ENCODE peak calls at places on chromosomes 3 and 15, in five cellular contexts. I is right lobe of liver, W is esophagus squamous epithelium, M is A549, J is tibial nerve. S is an unnamed sample. For H3K9me3 and H3K4me1, the result is how much of the 10 kb centered on the place peaks cover.

GRCh38 chr3:44883999-44884431 is 9.6 kb downstream of the TGM4 start:
- DNase-seq in I (no peak), M (peak), J (no peak), W (no peak), S (no peak)

GRCh38 chr3:15726881-15727280 is 70.9 kb downstream of the ANKRD28 start:
- DNase-seq in I (no peak), J (no peak), W (no peak), M (no peak), S (no peak)

GRCh38 chr15:68774521-68775293 is 46.0 kb downstream of the ANP32A start:
- DNase-seq in J (no peak), I (no peak), W (no peak), M (no peak), S (no peak)

GRCh38 chr3:57956119-57956832 is 51.9 kb upstream of the FLNB start:
- DNase-seq in W (no peak), M (no peak), J (no peak), I (no peak), S (no peak)

GRCh38 chr3:109532257-109533216 is 195.2 kb upstream of the DPPA4 start:
- DNase-seq in I (no peak), M (no peak), W (no peak), J (no peak), S (no peak)

GRCh38 chr3:118808743-118809142 is 225.9 kb downstream of the IGSF11 start:
- DNase-seq in M (no peak), J (no peak), W (no peak), I (no peak), S (no peak)

GRCh38 chr3:10401990-10402761 is 81.3 kb upstream of the SEC13 start:
- DNase-seq in M (no peak), W (no peak), I (no peak), J (no peak), S (no peak)

GRCh38 chr3:124800511-124801374 is 70.5 kb downstream of the UMPS start:
- DNase-seq in M (no peak), I (peak), J (no peak), W (no peak), S (no peak)

GRCh38 chr3:185335799-185336198 is 27.1 kb upstream of the MAP3K13 start:
- DNase-seq in M (peak), W (no peak), J (no peak), I (no peak), S (no peak)

GRCh38 chr3:1228289-1228688 is 135.5 kb downstream of the CNTN6 start:
- DNase-seq in W (no peak), J (no peak), I (no peak), M (no peak), S (no peak)
- H3K9me3 ChIP-seq in W (under half), J (under half), I (under half), M (under half), S (under half)

GRCh38 chr3:194269610-194270145 is 81.5 kb downstream of the CPN2 start:
- DNase-seq in M (no peak), W (no peak), J (peak), I (peak), S (peak)
- TF ChIP-seq CTCF in M (no peak), W (peak), J (peak), I (peak), S (peak)

GRCh38 chr15:63052961-63053698 is 10.6 kb downstream of the TPM1 start:
- DNase-seq in W (no peak), J (peak), I (no peak), M (no peak), S (peak)

GRCh38 chr15:63056843-63057242 is 14.3 kb downstream of the TPM1 start:
- DNase-seq in J (no peak), I (no peak), M (no peak), W (no peak), S (no peak)

GRCh38 chr15:63054281-63054683 is 11.7 kb downstream of the TPM1 start:
- DNase-seq in J (no peak), I (no peak), W (no peak), M (no peak), S (no peak)

GRCh38 chr15:63052128-63052826 is 9.7 kb downstream of the TPM1 start:
- DNase-seq in W (no peak), J (no peak), I (no peak), M (no peak), S (no peak)

GRCh38 chr15:63054985-63055384 is 12.4 kb downstream of the TPM1 start:
- DNase-seq in J (no peak), W (no peak), M (no peak), I (no peak), S (no peak)
- H3K4me1 ChIP-seq in J (half or more), W (under half), M (half or more), I (under half), S (under half)

GRCh38 chr15:24760066-24760465 is 84.5 kb downstream of the NPAP1 start:
- DNase-seq in J (no peak), M (no peak), I (no peak), W (no peak), S (no peak)

GRCh38 chr15:24761704-24762302 is 86.2 kb downstream of the NPAP1 start:
- DNase-seq in I (no peak), J (no peak), M (no peak), W (no peak), S (no peak)

GRCh38 chr15:24764375-24765171 is 89.0 kb downstream of the NPAP1 start:
- DNase-seq in I (no peak), M (no peak), W (no peak), J (no peak), S (no peak)

GRCh38 chr15:24766511-24767133 is 91.0 kb downstream of the NPAP1 start:
- DNase-seq in I (no peak), M (no peak), J (no peak), W (no peak), S (no peak)

GRCh38 chr15:24763891-24764290 is 88.3 kb downstream of the NPAP1 start:
- DNase-seq in M (no peak), I (no peak), W (no peak), J (no peak), S (no peak)
- H3K9me3 ChIP-seq in M (under half), I (under half), W (under half), J (under half), S (under half)

GRCh38 chr3:155420869-155421486 is 127.5 kb upstream of the STRIT1 start:
- DNase-seq in J (no peak), M (no peak), W (no peak), I (no peak), S (no peak)
- TF ChIP-seq CTCF in J (no peak), M (no peak), W (no peak), I (no peak), S (no peak)

GRCh38 chr3:59451800-59452741 is 402.2 kb upstream of the CFAP20DC start:
- DNase-seq in W (no peak), I (no peak), J (no peak), M (no peak), S (no peak)
- H3K4me1 ChIP-seq in W (under half), I (under half), J (under half), M (under half), S (under half)

S was measured in thoracic aorta.